ENCODE peak calls at places on chromosomes 12 and 14, in five cellular contexts. One of them, this sample, is unnamed.

GRCh38 chr12:46268349-46268616 is 560 bp downstream of the SLC38A1 start:
- DNase-seq in ascending aorta: no peak
- DNase-seq in NCI-H2029 treated with DMSO at 0.1 percent for 48 hours: peak
- DNase-seq in left colon: no peak
- DNase-seq in anterior cingulate cortex: peak
- DNase-seq in this sample: no peak

GRCh38 chr12:20549115-20549719 is 145.9 kb upstream of the SLCO1C1 start:
- DNase-seq in ascending aorta: no peak
- DNase-seq in NCI-H2029 treated with DMSO at 0.1 percent for 48 hours: no peak
- DNase-seq in left colon: peak
- DNase-seq in anterior cingulate cortex: no peak
- DNase-seq in this sample: no peak

GRCh38 chr14:50830044-50830931 is 674 bp downstream of the NIN start:
- DNase-seq in ascending aorta: peak
- DNase-seq in NCI-H2029 treated with DMSO at 0.1 percent for 48 hours: peak
- DNase-seq in left colon: peak
- DNase-seq in anterior cingulate cortex: peak
- DNase-seq in this sample: no peak

GRCh38 chr14:61671086-61671485 is 24.2 kb upstream of the HIF1A start:
- DNase-seq in ascending aorta: no peak
- DNase-seq in NCI-H2029 treated with DMSO at 0.1 percent for 48 hours: no peak
- DNase-seq in left colon: no peak
- DNase-seq in anterior cingulate cortex: no peak
- DNase-seq in this sample: no peak

GRCh38 chr12:21305666-21306065 is 29.1 kb downstream of the SLCO1A2 start:
- DNase-seq in ascending aorta: no peak
- DNase-seq in NCI-H2029 treated with DMSO at 0.1 percent for 48 hours: no peak
- DNase-seq in left colon: no peak
- DNase-seq in anterior cingulate cortex: no peak
- DNase-seq in this sample: no peak

GRCh38 chr14:59278111-59278510 is 89.6 kb downstream of the DAAM1 start:
- DNase-seq in ascending aorta: no peak
- DNase-seq in NCI-H2029 treated with DMSO at 0.1 percent for 48 hours: no peak
- DNase-seq in left colon: no peak
- DNase-seq in anterior cingulate cortex: no peak
- DNase-seq in this sample: no peak

GRCh38 chr12:34396861-34397590 is 374.7 kb downstream of the ALG10 start:
- DNase-seq in ascending aorta: peak
- DNase-seq in NCI-H2029 treated with DMSO at 0.1 percent for 48 hours: no peak
- DNase-seq in left colon: no peak
- DNase-seq in anterior cingulate cortex: no peak
- DNase-seq in this sample: no peak

GRCh38 chr12:56571131-56571530 is 49.5 kb downstream of the RBMS2 start:
- DNase-seq in ascending aorta: no peak
- DNase-seq in NCI-H2029 treated with DMSO at 0.1 percent for 48 hours: no peak
- DNase-seq in left colon: no peak
- DNase-seq in anterior cingulate cortex: no peak
- DNase-seq in this sample: no peak

GRCh38 chr14:61381589-61381988 is 60.2 kb downstream of the PRKCH start:
- DNase-seq in ascending aorta: no peak
- DNase-seq in NCI-H2029 treated with DMSO at 0.1 percent for 48 hours: no peak
- DNase-seq in left colon: no peak
- DNase-seq in anterior cingulate cortex: no peak
- DNase-seq in this sample: no peak

GRCh38 chr14:21023817-21024667 is 819 bp downstream of the NDRG2 start:
- DNase-seq in ascending aorta: no peak
- DNase-seq in NCI-H2029 treated with DMSO at 0.1 percent for 48 hours: no peak
- DNase-seq in left colon: peak
- DNase-seq in anterior cingulate cortex: no peak
- DNase-seq in this sample: no peak

GRCh38 chr14:32230695-32231280 is 27.7 kb upstream of the RNU6-8 start:
- DNase-seq in ascending aorta: no peak
- DNase-seq in NCI-H2029 treated with DMSO at 0.1 percent for 48 hours: no peak
- DNase-seq in left colon: no peak
- DNase-seq in anterior cingulate cortex: no peak
- DNase-seq in this sample: no peak

GRCh38 chr12:23771230-23771949 is 178.1 kb downstream of the SOX5 start:
- DNase-seq in ascending aorta: peak
- DNase-seq in NCI-H2029 treated with DMSO at 0.1 percent for 48 hours: peak
- DNase-seq in left colon: no peak
- DNase-seq in anterior cingulate cortex: peak
- DNase-seq in this sample: no peak

GRCh38 chr12:31246470-31246850 is 79.5 kb downstream of the SINHCAF start:
- DNase-seq in ascending aorta: no peak
- DNase-seq in NCI-H2029 treated with DMSO at 0.1 percent for 48 hours: no peak
- DNase-seq in left colon: no peak
- DNase-seq in anterior cingulate cortex: no peak
- DNase-seq in this sample: no peak

This sample was measured in cortex of kidney.